ENCODE peak calls at places on chromosomes 4 and X, in nine cellular contexts. U is H4; I is cardiac muscle cell; C is activated CD8-positive, alpha-beta memory T cell treated with anti-CD3 and anti-CD28 coated beads, Interleukin-2, amount 10 ng/mL, durations not matched to agents 7 days and 5 days; N is EL; P is heart left ventricle; A is astrocyte of the hippocampus; M is astrocyte of the spinal cord; O is HFF-Myc. S is an unnamed sample.

GRCh38 chrX:26649534-26649933 is 433.6 kb downstream of the MAGEB5 start:
- DNase-seq in U (peak; percentile 10), I (peak; percentile 28), C (no peak), N (no peak), P (no peak), A (peak; percentile 7), M (peak; percentile 7), O (no peak), S (no peak)

GRCh38 chr4:11700751-11701226 is 272.1 kb upstream of the HS3ST1 start:
- DNase-seq in U (peak; percentile 80), I (no peak), C (no peak), N (no peak), P (no peak), A (peak; percentile 16), M (peak; percentile 57), O (no peak), S (peak; percentile 60)

GRCh38 chr4:69836321-69836720 is 23.6 kb downstream of the SULT1E1 start:
- DNase-seq in U (no peak), I (no peak), C (no peak), N (no peak), P (no peak), A (no peak), M (no peak), O (no peak), S (no peak)

GRCh38 chr4:165627548-165627947 is 245.5 kb upstream of the TLL1 start:
- DNase-seq in U (no peak), I (no peak), C (no peak), N (peak; percentile 14), P (no peak), A (no peak), M (no peak), O (no peak), S (no peak)

GRCh38 chr4:177064724-177065394 is 244.8 kb upstream of the NEIL3 start:
- DNase-seq in U (peak; percentile 6), I (no peak), C (no peak), N (no peak), P (no peak), A (no peak), M (no peak), O (no peak), S (no peak)

GRCh38 chrX:110212299-110212698 is 105.6 kb downstream of the AMMECR1 start:
- DNase-seq in U (peak; percentile 11), I (no peak), C (no peak), N (no peak), P (no peak), A (peak; percentile 5), M (no peak), O (no peak), S (no peak)

GRCh38 chr4:2722033-2722432 is 34.1 kb downstream of the TNIP2 start:
- DNase-seq in U (peak; percentile 7), I (no peak), C (no peak), N (no peak), P (peak; percentile 29), A (no peak), M (no peak), O (no peak), S (no peak)

GRCh38 chr4:8910100-8910821 is 38.6 kb upstream of the HMX1 start:
- DNase-seq in U (no peak), I (no peak), C (no peak), N (no peak), P (no peak), A (no peak), M (no peak), O (no peak), S (no peak)

GRCh38 chr4:2175990-2176698 is 65.8 kb downstream of the HAUS3 start:
- DNase-seq in U (no peak), I (no peak), C (no peak), N (no peak), P (no peak), A (no peak), M (no peak), O (no peak), S (no peak)

GRCh38 chr4:30656828-30657227 is 63.3 kb upstream of the PCDH7 start:
- DNase-seq in U (no peak), I (no peak), C (no peak), N (no peak), P (no peak), A (no peak), M (no peak), O (no peak), S (no peak)

GRCh38 chr4:17535906-17536305 is 20.9 kb downstream of the CLRN2 start:
- DNase-seq in U (no peak), I (no peak), C (no peak), N (no peak), P (no peak), A (no peak), M (no peak), O (no peak), S (no peak)

S was measured in amniotic stem cell.